ENCODE peak calls at places on chromosomes 3 and 15, in nine cellular contexts. Y is stimulated activated CD4-positive, alpha-beta T cell treated with anti-CD3 and anti-CD28 coated beads, Interleukin-2, amount 100 ng/mL, for 48 hours; S is posterior vena cava; U is OCI-LY7; A is mesenteric fat pad; Z is Peyer's patch; T is T-helper 2 cell; R is pulmonary artery endothelial cell; O is HTR-8/SVneo. L is an unnamed sample.

GRCh38 chr15:74962671-74963070 is 6.1 kb upstream of the RPP25 start:
- DNase-seq in O (no peak), S (no peak), R (no peak), U (no peak), A (no peak), Y (no peak), Z (no peak), T (no peak), L (no peak)

GRCh38 chr3:42799376-42799775 is 4.9 kb downstream of the HIGD1A start:
- DNase-seq in T (no peak), S (no peak), U (no peak), A (no peak), Y (no peak), O (no peak), R (no peak), Z (no peak), L (no peak)

GRCh38 chr3:14563946-14564539 is 23.9 kb upstream of the GRIP2 start:
- DNase-seq in R (no peak), Z (no peak), T (no peak), A (no peak), O (no peak), U (no peak), Y (no peak), S (no peak), L (no peak)

GRCh38 chr15:92638709-92639365 is 16.7 kb downstream of the FAM174B start:
- DNase-seq in R (no peak), O (no peak), Y (no peak), U (no peak), T (no peak), S (no peak), A (peak), Z (no peak), L (no peak)

GRCh38 chr3:71723452-71724170 is 1.6 kb downstream of the EIF4E3 start:
- DNase-seq in Z (no peak), S (no peak), Y (no peak), T (no peak), R (no peak), U (no peak), O (no peak), A (no peak), L (no peak)

GRCh38 chr3:120436523-120437050 is 14.2 kb downstream of the FSTL1 start:
- DNase-seq in S (no peak), Y (no peak), A (no peak), U (no peak), O (no peak), T (no peak), R (no peak), Z (no peak), L (no peak)

GRCh38 chr15:31230630-31231485 is 95.8 kb upstream of the KLF13 start:
- DNase-seq in Y (no peak), R (no peak), Z (no peak), T (no peak), A (no peak), S (no peak), U (peak), O (no peak), L (no peak)

GRCh38 chr3:135023985-135024658 is 229.1 kb downstream of the EPHB1 start:
- DNase-seq in S (no peak), Z (no peak), U (no peak), R (no peak), A (no peak), O (no peak), Y (no peak), T (no peak), L (no peak)

GRCh38 chr15:85030301-85031049 is 48.8 kb downstream of the PDE8A start:
- DNase-seq in O (peak), Y (no peak), T (no peak), R (no peak), S (no peak), U (no peak), Z (no peak), A (no peak), L (no peak)

GRCh38 chr3:80278056-80278455 is 510.3 kb upstream of the ROBO1 start:
- DNase-seq in T (no peak), R (no peak), O (no peak), Z (no peak), Y (no peak), S (no peak), A (no peak), U (no peak), L (no peak)

GRCh38 chr3:110933786-110934415 is 137.7 kb upstream of the NECTIN3 start:
- DNase-seq in A (no peak), Z (no peak), Y (no peak), R (no peak), O (no peak), T (no peak), U (no peak), S (no peak), L (no peak)

GRCh38 chr15:44468713-44469385 is 41.4 kb downstream of the CTDSPL2 start:
- DNase-seq in Y (no peak), R (no peak), A (no peak), Z (no peak), U (no peak), T (no peak), S (no peak), O (peak), L (no peak)

GRCh38 chr15:92095691-92096090 is 242.2 kb downstream of the SLCO3A1 start:
- DNase-seq in Z (no peak), S (no peak), O (no peak), A (no peak), T (no peak), R (no peak), U (no peak), Y (no peak), L (no peak)

GRCh38 chr3:181457190-181457589 is 254.5 kb upstream of the SOX2 start:
- DNase-seq in O (no peak), Y (no peak), Z (no peak), U (no peak), A (no peak), R (no peak), S (no peak), T (no peak), L (no peak)